ENCODE peak calls at places on chromosome 2, in eight cellular contexts. E is HCT116, C is cardiac fibroblast, L is G401, Q is C1 segment of cervical spinal cord, H is GDM1, M is SJSA1, B is NCI-H460. S is an unnamed sample.

GRCh38 chr2:235055891-235056516 is 104.2 kb downstream of the SH3BP4 start:
- DNase-seq in E (peak), C (peak), L (peak), Q (no peak), H (no peak), M (no peak), B (peak), S (no peak)

GRCh38 chr2:128798502-128799283 is 480.0 kb upstream of the HS6ST1 start:
- DNase-seq in E (no peak), C (no peak), L (no peak), Q (no peak), H (no peak), M (peak), B (no peak), S (no peak)

GRCh38 chr2:119449526-119449925 is 17.9 kb downstream of the TMEM37 start:
- DNase-seq in E (no peak), C (no peak), L (no peak), Q (no peak), H (no peak), M (no peak), B (no peak), S (peak)

GRCh38 chr2:10007921-10008808 is 35.2 kb upstream of the KLF11 start:
- DNase-seq in E (no peak), C (peak), L (no peak), Q (no peak), H (no peak), M (peak), B (no peak), S (no peak)

GRCh38 chr2:112821682-112822081 is 14.9 kb downstream of the IL1B start:
- DNase-seq in E (no peak), C (no peak), L (no peak), Q (no peak), H (peak), M (no peak), B (no peak), S (no peak)

GRCh38 chr2:85713836-85714235 is 19.7 kb downstream of the GNLY start:
- DNase-seq in E (no peak), C (no peak), L (no peak), Q (no peak), H (no peak), M (no peak), B (no peak), S (peak)

GRCh38 chr2:34353498-34354113 is 754.5 kb upstream of the FAM98A start:
- DNase-seq in E (no peak), C (no peak), L (no peak), Q (no peak), H (no peak), M (no peak), B (no peak), S (peak)

GRCh38 chr2:152814475-152815030 is 96.1 kb downstream of the ARL6IP6 start:
- DNase-seq in E (no peak), C (no peak), L (no peak), Q (no peak), H (no peak), M (no peak), B (no peak), S (no peak)

GRCh38 chr2:118975133-118975532 is 33.1 kb downstream of the MARCO start:
- DNase-seq in E (no peak), C (no peak), L (no peak), Q (no peak), H (no peak), M (no peak), B (no peak), S (no peak)

GRCh38 chr2:237978058-237978712 is 11.4 kb downstream of the UBE2F start:
- DNase-seq in E (no peak), C (peak), L (peak), Q (peak), H (no peak), M (no peak), B (no peak), S (no peak)

GRCh38 chr2:137799599-137799998 is 164.7 kb upstream of the HNMT start:
- DNase-seq in E (no peak), C (no peak), L (no peak), Q (no peak), H (no peak), M (no peak), B (no peak), S (no peak)

GRCh38 chr2:219539295-219539788 is 4.3 kb downstream of the CHPF start:
- DNase-seq in E (no peak), C (no peak), L (no peak), Q (no peak), H (no peak), M (no peak), B (no peak), S (no peak)

GRCh38 chr2:20985061-20985460 is 58.8 kb downstream of the APOB start:
- DNase-seq in E (no peak), C (no peak), L (no peak), Q (no peak), H (no peak), M (no peak), B (no peak), S (no peak)

GRCh38 chr2:28709101-28709500 is 42.5 kb upstream of the PPP1CB start:
- DNase-seq in E (no peak), C (no peak), L (no peak), Q (no peak), H (no peak), M (no peak), B (no peak), S (peak)

GRCh38 chr2:6845312-6845711 is 20.4 kb downstream of the CMPK2 start:
- DNase-seq in E (no peak), C (peak), L (no peak), Q (no peak), H (no peak), M (no peak), B (no peak), S (no peak)

GRCh38 chr2:233061591-233062446 is 1.7 kb downstream of the INPP5D start:
- DNase-seq in E (no peak), C (peak), L (no peak), Q (peak), H (no peak), M (no peak), B (no peak), S (no peak)

GRCh38 chr2:129748653-129749052 is 230.8 kb upstream of the RAB6C start:
- DNase-seq in E (peak), C (no peak), L (no peak), Q (peak), H (no peak), M (no peak), B (no peak), S (peak)

GRCh38 chr2:63853527-63854310 is 12.0 kb downstream of the UGP2 start:
- DNase-seq in E (no peak), C (peak), L (no peak), Q (no peak), H (no peak), M (no peak), B (no peak), S (no peak)

GRCh38 chr2:85326946-85327756 is 638 bp downstream of the TGOLN2 start:
- DNase-seq in E (no peak), C (peak), L (peak), Q (peak), H (no peak), M (no peak), B (no peak), S (no peak)

GRCh38 chr2:211144078-211144477 is 587.7 kb downstream of the CPS1 start:
- DNase-seq in E (peak), C (peak), L (no peak), Q (no peak), H (no peak), M (no peak), B (peak), S (no peak)

GRCh38 chr2:188598551-188598950 is 306.9 kb downstream of the GULP1 start:
- DNase-seq in E (no peak), C (no peak), L (peak), Q (no peak), H (no peak), M (no peak), B (no peak), S (no peak)

GRCh38 chr2:163595033-163595432 is 140.8 kb downstream of the FIGN start:
- DNase-seq in E (no peak), C (peak), L (no peak), Q (no peak), H (no peak), M (no peak), B (no peak), S (no peak)

GRCh38 chr2:226999676-227000075 is 163.8 kb downstream of the RHBDD1 start:
- DNase-seq in E (no peak), C (no peak), L (no peak), Q (no peak), H (no peak), M (no peak), B (no peak), S (no peak)

GRCh38 chr2:224646242-224646846 is 61.2 kb upstream of the CUL3 start:
- DNase-seq in E (peak), C (peak), L (no peak), Q (no peak), H (peak), M (no peak), B (peak), S (no peak)

GRCh38 chr2:40584432-40584831 is 132.5 kb upstream of the SLC8A1 start:
- DNase-seq in E (no peak), C (peak), L (no peak), Q (no peak), H (no peak), M (no peak), B (no peak), S (no peak)

GRCh38 chr2:10844083-10844482 is 31.5 kb upstream of the PDIA6 start:
- DNase-seq in E (no peak), C (peak), L (peak), Q (no peak), H (no peak), M (peak), B (peak), S (no peak)

GRCh38 chr2:96356889-96357288 is 21.3 kb downstream of the NCAPH start:
- DNase-seq in E (no peak), C (no peak), L (no peak), Q (no peak), H (no peak), M (no peak), B (no peak), S (no peak)

GRCh38 chr2:9846554-9846953 is 3.3 kb downstream of the TAF1B start:
- DNase-seq in E (no peak), C (peak), L (no peak), Q (no peak), H (no peak), M (no peak), B (no peak), S (no peak)

GRCh38 chr2:166344286-166345113 is 31.2 kb downstream of the SCN9A start:
- DNase-seq in E (no peak), C (peak), L (no peak), Q (no peak), H (no peak), M (no peak), B (no peak), S (no peak)

GRCh38 chr2:12544221-12544558 is 172.5 kb upstream of the TRIB2 start:
- DNase-seq in E (no peak), C (no peak), L (no peak), Q (no peak), H (no peak), M (no peak), B (no peak), S (no peak)